ENCODE peak calls at places on chromosomes 7 and 10, in six cellular contexts. O is neuronal stem cell, X is IMR-90, T is mesendoderm, J is H9, E is H1. I is an unnamed sample.

GRCh38 chr7:23546897-23547572 is 15.3 kb upstream of the TRA2A start:
- DNase-seq in T (peak), J (peak), X (peak), O (peak), E (peak), I (peak)

GRCh38 chr7:71626206-71626605 is 494.3 kb downstream of the GALNT17 start:
- DNase-seq in E (no peak), T (peak), X (no peak), J (no peak), O (no peak), I (peak)

GRCh38 chr7:55133630-55134392 is 115.0 kb downstream of the EGFR start:
- DNase-seq in O (no peak), J (no peak), T (no peak), E (no peak), X (peak), I (peak)

GRCh38 chr7:137081276-137081675 is 212.8 kb downstream of the CHRM2 start:
- DNase-seq in J (no peak), X (peak), O (no peak), E (no peak), T (no peak), I (no peak)

GRCh38 chr10:88107698-88108097 is 244.3 kb downstream of the PTEN start:
- DNase-seq in O (no peak), J (no peak), X (no peak), E (no peak), T (no peak), I (no peak)

GRCh38 chr10:73917566-73918305 is 6.8 kb downstream of the PLAU start:
- DNase-seq in X (peak), O (no peak), J (no peak), T (no peak), E (no peak), I (peak)

GRCh38 chr7:137880432-137880831 is 33.7 kb upstream of the DGKI start:
- DNase-seq in J (no peak), O (no peak), E (no peak), X (peak), T (no peak), I (peak)

GRCh38 chr7:94222516-94222915 is 172.2 kb upstream of the COL1A2 start:
- DNase-seq in E (no peak), O (no peak), J (no peak), X (no peak), T (no peak), I (no peak)

GRCh38 chr7:132783824-132784223 is 207.6 kb upstream of the PLXNA4 start:
- DNase-seq in T (peak), X (peak), J (no peak), E (peak), O (no peak), I (peak)

GRCh38 chr7:130982160-130982638 is 248.2 kb upstream of the KLF14 start:
- DNase-seq in E (no peak), J (no peak), T (peak), X (peak), O (peak), I (peak)

GRCh38 chr10:56487746-56488145 is 126.7 kb upstream of the ZWINT start:
- DNase-seq in E (no peak), J (no peak), T (no peak), X (no peak), O (no peak), I (no peak)

GRCh38 chr10:12911795-12912194 is 89.7 kb downstream of the CCDC3 start:
- DNase-seq in E (no peak), X (no peak), T (no peak), O (no peak), J (no peak), I (no peak)

GRCh38 chr10:55446603-55447002 is 645.6 kb upstream of the PCDH15 start:
- DNase-seq in J (no peak), E (no peak), O (no peak), X (no peak), T (no peak), I (no peak)

GRCh38 chr10:32055478-32056135 is 618 bp downstream of the KIF5B start:
- DNase-seq in O (no peak), J (peak), X (peak), T (peak), E (no peak), I (peak)

GRCh38 chr10:11307937-11308336 is 290.3 kb downstream of the CELF2 start:
- DNase-seq in E (no peak), O (no peak), T (no peak), X (no peak), J (no peak), I (no peak)

GRCh38 chr7:32074787-32075570 is 4.8 kb upstream of the PDE1C start:
- DNase-seq in X (no peak), T (no peak), J (no peak), E (no peak), O (no peak), I (no peak)

GRCh38 chr7:104950754-104951153 is 63.3 kb upstream of the KMT2E start:
- DNase-seq in T (no peak), J (no peak), X (no peak), O (no peak), E (no peak), I (no peak)

GRCh38 chr7:42932861-42933591 is 850 bp downstream of the MRPL32 start:
- DNase-seq in J (no peak), T (peak), O (peak), X (peak), E (no peak), I (peak)

GRCh38 chr10:103936022-103936421 is 18.0 kb upstream of the STN1 start:
- DNase-seq in E (no peak), T (no peak), J (no peak), O (no peak), X (no peak), I (no peak)

GRCh38 chr7:149872419-149873073 is 1.2 kb upstream of the ATP6V0E2 start:
- DNase-seq in E (no peak), O (no peak), X (peak), J (peak), T (peak), I (peak)

GRCh38 chr10:70272925-70273316 is 10.9 kb downstream of the NPFFR1 start:
- DNase-seq in E (no peak), T (no peak), X (peak), J (no peak), O (no peak), I (no peak)

GRCh38 chr7:55423277-55423711 is 58.2 kb downstream of the LANCL2 start:
- DNase-seq in J (no peak), T (no peak), O (no peak), X (peak), E (no peak), I (no peak)

GRCh38 chr10:4334853-4335252 is 491.2 kb upstream of the AKR1E2 start:
- DNase-seq in X (no peak), T (no peak), O (no peak), J (no peak), E (no peak), I (no peak)

GRCh38 chr7:1767524-1767923 is 97.4 kb downstream of the ELFN1 start:
- DNase-seq in E (no peak), J (no peak), O (no peak), X (no peak), T (peak), I (no peak)

GRCh38 chr10:15748137-15748536 is 28.4 kb upstream of the ITGA8 start:
- DNase-seq in X (no peak), J (no peak), T (peak), E (no peak), O (no peak), I (no peak)

GRCh38 chr7:30923009-30923773 is 11.5 kb downstream of the AQP1 start:
- DNase-seq in E (no peak), O (no peak), X (no peak), T (no peak), J (peak), I (no peak)

GRCh38 chr10:55734112-55734511 is 626.9 kb downstream of the ZWINT start:
- DNase-seq in J (no peak), T (no peak), X (no peak), E (no peak), O (no peak), I (peak)

GRCh38 chr7:55569269-55569663 is 3.0 kb downstream of the VOPP1 start:
- DNase-seq in E (no peak), J (no peak), O (no peak), T (peak), X (no peak), I (peak)

GRCh38 chr10:61565819-61566560 is 96.7 kb upstream of the CABCOCO1 start:
- DNase-seq in X (no peak), E (no peak), O (no peak), J (no peak), T (no peak), I (no peak)

GRCh38 chr7:155373359-155374273 is 75.9 kb downstream of the INSIG1 start:
- DNase-seq in O (no peak), X (peak), E (no peak), T (peak), J (peak), I (peak)

GRCh38 chr10:32376027-32376426 is 29.1 kb upstream of the EPC1 start:
- DNase-seq in T (no peak), E (no peak), J (no peak), X (no peak), O (no peak), I (no peak)

GRCh38 chr7:24665564-24666294 is 91.5 kb downstream of the GSDME start:
- DNase-seq in O (peak), X (peak), T (peak), E (peak), J (peak), I (peak)

GRCh38 chr7:146510088-146510680 is 393.6 kb downstream of the CNTNAP2 start:
- DNase-seq in O (no peak), T (peak), J (no peak), X (no peak), E (no peak), I (no peak)

GRCh38 chr10:6917125-6917524 is 337.0 kb upstream of the PRKCQ start:
- DNase-seq in T (no peak), X (no peak), J (no peak), E (no peak), O (no peak), I (no peak)

GRCh38 chr7:30858576-30858975 is 53.1 kb upstream of the AQP1 start:
- DNase-seq in J (no peak), X (no peak), O (no peak), E (no peak), T (no peak), I (no peak)

GRCh38 chr7:156127166-156128134 is 315.2 kb upstream of the SHH start:
- DNase-seq in O (no peak), X (no peak), E (peak), T (peak), J (no peak), I (no peak)

GRCh38 chr10:59072038-59072437 is 104.4 kb upstream of the PHYHIPL start:
- DNase-seq in J (no peak), O (no peak), T (no peak), X (no peak), E (no peak), I (no peak)

DNA sequence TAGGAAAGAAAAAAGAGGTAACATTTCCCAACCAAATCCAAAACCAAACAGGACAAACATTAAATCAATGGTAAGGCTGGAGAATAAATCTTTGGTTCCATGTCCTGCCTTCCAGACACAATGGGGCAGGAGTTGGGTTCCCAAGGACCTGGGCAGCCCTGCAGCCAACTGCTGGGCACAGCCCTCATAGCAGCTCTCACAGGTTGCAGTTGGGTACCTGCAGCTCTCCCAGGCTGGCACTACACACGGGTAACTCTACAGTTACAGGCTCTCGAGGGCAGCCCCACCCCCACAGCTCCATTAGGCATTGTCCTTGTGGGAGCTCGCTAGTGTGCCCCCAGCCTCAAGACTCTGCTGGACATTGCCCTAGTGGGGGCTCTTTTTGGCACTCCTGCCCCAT is 7.5 kb downstream of the GRB10 start:
- DNase-seq in X (no peak), J (no peak), E (no peak), O (no peak), T (no peak), I (no peak)
- H2BK15ac ChIP-seq in X (no peak), J (no peak), E (no peak), O (no peak), T (no peak), I (no peak)

GRCh38 chr10:45421231-45422097 is 47.4 kb downstream of the ALOX5 start:
- DNase-seq in X (no peak), T (no peak), O (no peak), E (no peak), J (no peak), I (no peak)
- H2BK15ac ChIP-seq in X (no peak), T (no peak), O (peak), E (no peak), J (no peak), I (no peak)

GRCh38 chr7:103083210-103083609 is 8.3 kb downstream of the ARMC10 start:
- DNase-seq in J (no peak), E (no peak), O (no peak), T (no peak), X (no peak), I (no peak)
- H2BK15ac ChIP-seq in J (no peak), E (no peak), O (no peak), T (no peak), X (no peak), I (no peak)

GRCh38 chr7:151494569-151495284 is 25.0 kb downstream of the RHEB start:
- DNase-seq in E (no peak), T (no peak), J (no peak), O (no peak), X (no peak), I (no peak)

GRCh38 chr7:151491859-151492258 is 27.8 kb downstream of the RHEB start:
- DNase-seq in J (no peak), E (no peak), X (peak), T (peak), O (no peak), I (peak)

GRCh38 chr7:151490706-151491105 is 29.0 kb downstream of the RHEB start:
- DNase-seq in X (no peak), O (no peak), T (no peak), J (no peak), E (no peak), I (no peak)

GRCh38 chr7:151495360-151495759 is 24.3 kb downstream of the RHEB start:
- DNase-seq in O (no peak), E (no peak), J (no peak), T (no peak), X (no peak), I (no peak)

GRCh38 chr7:151493083-151493482 is 26.6 kb downstream of the RHEB start:
- DNase-seq in E (no peak), T (peak), X (no peak), J (no peak), O (no peak), I (no peak)
- H2BK15ac ChIP-seq in E (no peak), T (no peak), X (no peak), J (no peak), O (no peak), I (no peak)

GRCh38 chr10:128484041-128484440 is 357.8 kb upstream of the MKI67 start:
- DNase-seq in X (no peak), E (no peak), O (no peak), J (no peak), T (no peak), I (no peak)
- H2BK15ac ChIP-seq in X (no peak), E (no peak), O (no peak), J (no peak), T (no peak), I (no peak)

GRCh38 chr7:21946228-21946709 is 570 bp upstream of the CDCA7L start:
- DNase-seq in T (no peak), X (no peak), E (no peak), J (no peak), O (no peak), I (no peak)
- H2BK15ac ChIP-seq in T (no peak), X (no peak), E (no peak), J (no peak), O (no peak), I (no peak)

GRCh38 chr7:70029993-70030392 is 431.7 kb downstream of the AUTS2 start:
- DNase-seq in X (no peak), J (no peak), E (no peak), O (no peak), T (no peak), I (no peak)

GRCh38 chr7:70027864-70028263 is 429.6 kb downstream of the AUTS2 start:
- DNase-seq in E (no peak), T (no peak), J (no peak), O (no peak), X (no peak), I (no peak)

GRCh38 chr7:70030745-70031144 is 432.5 kb downstream of the AUTS2 start:
- DNase-seq in T (no peak), E (no peak), J (no peak), O (no peak), X (no peak), I (no peak)

GRCh38 chr7:70032673-70033072 is 434.4 kb downstream of the AUTS2 start:
- DNase-seq in J (no peak), O (no peak), X (no peak), E (no peak), T (no peak), I (no peak)

DNA sequence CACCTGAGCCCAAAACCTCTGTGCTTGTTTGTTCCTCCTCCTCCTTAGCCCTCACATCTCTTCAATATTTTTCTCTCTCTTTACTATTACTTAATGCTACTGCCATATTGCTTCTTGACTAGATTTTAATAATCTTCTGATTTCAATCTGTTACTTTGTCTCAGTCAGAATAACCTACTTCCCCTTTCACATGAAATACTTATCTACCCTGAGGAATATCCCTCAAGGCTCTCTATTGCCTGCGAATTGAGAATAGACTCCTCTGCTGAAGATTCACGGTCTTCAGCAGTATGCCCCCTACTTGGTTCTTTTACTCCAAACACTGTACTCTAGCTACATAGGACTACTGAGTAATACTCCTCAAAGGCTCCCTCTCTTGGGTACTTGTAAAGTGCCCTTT is 430.3 kb downstream of the AUTS2 start:
- DNase-seq in T (no peak), J (no peak), O (no peak), E (no peak), X (no peak), I (no peak)
- H2BK15ac ChIP-seq in T (no peak), J (no peak), O (no peak), E (no peak), X (no peak), I (no peak)

GRCh38 chr7:28767356-28767755 is 190.8 kb downstream of the TRIL start:
- DNase-seq in T (no peak), J (no peak), O (no peak), E (no peak), X (peak), I (no peak)
- H2BK15ac ChIP-seq in T (no peak), J (no peak), O (no peak), E (no peak), X (no peak), I (no peak)

GRCh38 chr7:20913853-20914252 is 127.2 kb upstream of the SP8 start:
- DNase-seq in X (no peak), E (no peak), J (no peak), O (no peak), T (no peak), I (no peak)
- H2BK15ac ChIP-seq in X (no peak), E (no peak), J (no peak), O (no peak), T (no peak), I (no peak)

I was measured in mesenchymal stem cell.